ENCODE peak calls at places on chromosomes 4 and X, in five cellular contexts. L, W, X, J and Z are unnamed samples.

GRCh38 chr4:143587703-143588102 is 74.2 kb downstream of the SMARCA5 start:
- DNase-seq in L (peak), X (peak), W (peak), J (no peak), Z (no peak)

GRCh38 chr4:8029689-8030088 is 90.0 kb upstream of the AFAP1 start:
- DNase-seq in X (no peak), W (no peak), J (no peak), L (peak), Z (no peak)

GRCh38 chrX:57528670-57529255 is 63.0 kb upstream of the ZXDB start:
- DNase-seq in W (peak), J (peak), L (peak), X (no peak), Z (no peak)

GRCh38 chr4:106614446-106614845 is 245.9 kb upstream of the GIMD1 start:
- DNase-seq in X (peak), L (peak), W (no peak), J (peak), Z (no peak)

GRCh38 chrX:74579597-74580209 is 34.7 kb downstream of the RLIM start:
- DNase-seq in J (peak), W (no peak), X (peak), L (no peak), Z (no peak)

GRCh38 chr4:42460043-42460442 is 62.8 kb downstream of the SHISA3 start:
- DNase-seq in J (no peak), W (no peak), L (no peak), X (no peak), Z (no peak)

GRCh38 chrX:129678176-129678880 is 23.6 kb upstream of the APLN start:
- DNase-seq in W (peak), J (no peak), X (peak), L (no peak), Z (no peak)

GRCh38 chrX:40818236-40818635 is 82.9 kb upstream of the MED14 start:
- DNase-seq in W (no peak), J (peak), L (no peak), X (no peak), Z (no peak)

GRCh38 chr4:137768196-137768595 is 235.9 kb upstream of the PCDH18 start:
- DNase-seq in L (no peak), W (no peak), X (no peak), J (peak), Z (no peak)

GRCh38 chr4:177356921-177357320 is 47.2 kb downstream of the NEIL3 start:
- DNase-seq in X (peak), L (peak), J (peak), W (no peak), Z (no peak)

GRCh38 chr4:7392438-7393374 is 42.0 kb downstream of the PSAPL1 start:
- DNase-seq in J (peak), W (no peak), X (peak), L (peak), Z (no peak)

GRCh38 chr4:27289704-27290103 is 429.1 kb downstream of the STIM2 start:
- DNase-seq in W (no peak), X (no peak), J (no peak), L (no peak), Z (no peak)

GRCh38 chrX:49273181-49273727 is 3.7 kb downstream of the PPP1R3F start:
- DNase-seq in J (no peak), W (no peak), L (no peak), X (no peak), Z (no peak)

GRCh38 chr4:77852892-77853495 is 9.6 kb upstream of the MRPL1 start:
- DNase-seq in W (no peak), L (no peak), J (no peak), X (no peak), Z (no peak)

DNA sequence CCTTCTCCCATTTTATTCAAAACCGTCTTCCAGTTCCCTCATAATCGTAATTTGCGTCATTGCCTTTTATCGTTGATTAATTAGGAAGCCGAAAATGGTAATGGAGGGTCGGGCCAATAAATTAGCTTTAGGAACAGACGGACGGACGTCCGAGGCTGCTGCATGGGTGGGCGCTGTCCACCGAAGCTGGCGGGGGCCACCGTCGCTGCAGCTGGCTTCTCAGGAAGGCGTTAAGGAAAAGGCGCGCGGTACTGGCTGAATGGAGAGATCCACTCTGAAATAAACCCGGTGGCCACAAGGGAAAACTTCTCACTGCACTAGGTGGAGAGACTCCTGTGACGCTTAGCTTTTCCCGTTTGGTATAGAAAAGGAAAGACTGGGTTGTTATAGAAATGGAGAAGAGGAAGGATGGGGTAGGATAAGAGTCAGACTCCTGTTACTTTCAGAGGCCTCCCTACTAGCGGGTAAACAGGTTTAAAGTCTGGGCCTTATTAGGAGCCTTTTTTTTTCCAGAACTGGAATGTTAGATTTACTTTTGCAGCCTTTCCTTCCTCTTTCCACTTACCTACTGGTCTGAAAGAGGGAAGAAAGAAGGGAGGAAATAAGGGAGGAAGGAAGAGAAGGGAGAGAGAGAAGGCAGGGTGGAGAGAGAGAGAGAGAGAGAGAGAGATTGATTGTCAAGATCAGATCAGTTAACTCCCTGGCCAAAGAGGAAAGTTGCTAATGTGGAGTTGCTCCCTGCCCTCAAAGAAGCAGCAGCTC is 11.3 kb upstream of the PRDM8 start:
- DNase-seq in X (peak), L (no peak), J (peak), W (no peak), Z (no peak)
- H3K4me3 ChIP-seq in X (peak), L (no peak), J (peak), W (no peak), Z (peak)

GRCh38 chrX:46912098-46912672 is at the start of gene JADE3:
- DNase-seq in X (peak), W (peak), J (peak), L (peak), Z (peak)

GRCh38 chrX:46910415-46910814 is 1.8 kb upstream of the JADE3 start:
- DNase-seq in L (no peak), J (no peak), W (no peak), X (no peak), Z (no peak)

GRCh38 chrX:46916273-46916672 is 4.1 kb downstream of the JADE3 start:
- DNase-seq in W (no peak), L (no peak), J (no peak), X (no peak), Z (no peak)

GRCh38 chrX:46912673-46913491 is 661 bp downstream of the JADE3 start:
- DNase-seq in W (peak), X (peak), L (no peak), J (peak), Z (no peak)

GRCh38 chrX:46913710-46914109 is 1.5 kb downstream of the JADE3 start:
- DNase-seq in L (peak), W (no peak), J (peak), X (peak), Z (no peak)
- H3K4me3 ChIP-seq in L (peak), W (peak), J (peak), X (peak), Z (peak)

DNA sequence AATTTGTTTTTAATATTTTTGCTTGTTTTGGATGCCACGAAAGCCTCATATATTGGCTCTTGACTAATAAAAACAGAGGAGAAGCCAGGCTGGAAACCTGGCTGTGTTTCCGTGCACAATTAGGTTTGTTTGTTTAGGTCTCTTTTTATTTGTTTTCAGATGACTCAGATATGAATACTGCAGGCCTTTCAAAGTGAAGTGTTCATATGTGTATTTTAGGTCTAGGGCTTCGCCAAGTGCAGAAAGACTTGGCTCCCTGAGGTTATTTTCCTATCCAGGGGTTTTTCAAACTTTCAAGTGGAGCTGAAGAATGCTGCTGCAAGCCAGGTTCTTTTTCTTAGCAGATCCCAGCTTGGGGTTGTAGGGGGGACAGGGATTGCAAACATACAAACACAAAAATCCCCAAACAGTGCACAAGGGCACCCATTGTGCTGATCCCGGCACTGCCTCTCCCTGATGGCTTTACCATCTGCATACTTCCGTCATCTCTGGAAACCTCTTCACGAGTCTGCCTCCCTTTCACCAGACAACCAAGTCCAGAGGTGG is 108.4 kb downstream of the SMIM20 start:
- DNase-seq in W (no peak), J (peak), L (peak), X (peak), Z (no peak)
- H3K4me3 ChIP-seq in W (no peak), J (no peak), L (no peak), X (peak), Z (peak)

DNA sequence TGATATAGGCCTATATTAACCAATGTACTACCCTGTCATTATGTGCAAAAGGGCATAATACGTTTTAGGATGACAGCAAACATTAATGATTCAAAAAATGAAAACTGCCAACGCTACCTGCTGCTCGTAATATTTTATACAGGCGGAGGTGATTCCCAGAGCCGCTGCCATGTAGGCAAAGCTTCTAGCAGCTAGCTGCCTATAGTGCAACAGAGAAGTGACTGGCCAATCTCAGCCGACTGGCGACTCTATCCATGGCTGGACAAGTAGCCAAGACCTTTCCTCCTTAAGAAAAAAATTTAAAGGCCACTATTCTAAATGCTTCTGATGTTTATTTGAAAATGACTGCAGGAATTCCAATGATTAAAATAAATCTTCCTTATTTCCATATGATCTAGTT is 1.9 kb downstream of the PPARGC1A start:
- DNase-seq in W (no peak), L (no peak), J (no peak), X (no peak), Z (no peak)
- H3K4me3 ChIP-seq in W (peak), L (no peak), J (no peak), X (peak), Z (peak)